ENCODE peak calls at places on chromosomes 4 and X, in six cellular contexts. X is iPS-NIHi11; J is lower leg skin; D is stimulated activated CD4-positive, alpha-beta T cell treated with anti-CD3 and anti-CD28 coated beads, Interleukin-15, amount 100 ng/mL, for 1 hour; F is psoas muscle; B is AG20443. M is an unnamed sample.

GRCh38 chr4:159006202-159006601 is 96.7 kb upstream of the RAPGEF2 start:
- DNase-seq in X (no peak), J (no peak), D (no peak), F (no peak), B (no peak), M (no peak)

GRCh38 chr4:118034061-118034785 is at the start of gene NDST3:
- DNase-seq in X (peak), J (no peak), D (no peak), F (no peak), B (peak), M (peak)

GRCh38 chrX:1685460-1685859 is 70.6 kb downstream of the ASMT start:
- DNase-seq in X (no peak), J (no peak), D (no peak), F (no peak), B (no peak), M (no peak)

GRCh38 chr4:22391548-22391947 is 124.3 kb downstream of the ADGRA3 start:
- DNase-seq in X (no peak), J (no peak), D (no peak), F (no peak), B (peak), M (peak)

GRCh38 chr4:140065393-140065792 is 88.6 kb downstream of the MAML3 start:
- DNase-seq in X (no peak), J (no peak), D (no peak), F (no peak), B (no peak), M (no peak)

GRCh38 chr4:6742507-6742906 is 26.5 kb downstream of the BLOC1S4 start:
- DNase-seq in X (no peak), J (no peak), D (no peak), F (no peak), B (no peak), M (no peak)

GRCh38 chrX:34365482-34365881 is 233.4 kb upstream of the FAM47A start:
- DNase-seq in X (peak), J (no peak), D (no peak), F (no peak), B (peak), M (peak)

GRCh38 chr4:16603178-16603577 is 295.3 kb downstream of the LDB2 start:
- DNase-seq in X (no peak), J (no peak), D (no peak), F (no peak), B (no peak), M (no peak)

GRCh38 chr4:87204559-87204958 is 15.9 kb downstream of the KLHL8 start:
- DNase-seq in X (no peak), J (no peak), D (no peak), F (no peak), B (no peak), M (no peak)

GRCh38 chr4:5365071-5366008 is 314.1 kb downstream of the STK32B start:
- DNase-seq in X (no peak), J (peak), D (no peak), F (no peak), B (peak), M (peak)

GRCh38 chr4:133624744-133625143 is 475.6 kb downstream of the PCDH10 start:
- DNase-seq in X (peak), J (no peak), D (no peak), F (no peak), B (no peak), M (peak)

GRCh38 chrX:147891886-147892285 is 19.8 kb upstream of the FMR1 start:
- DNase-seq in X (no peak), J (no peak), D (no peak), F (no peak), B (peak), M (peak)

GRCh38 chrX:74232859-74233258 is 71.1 kb upstream of the ZCCHC13 start:
- DNase-seq in X (peak), J (no peak), D (no peak), F (no peak), B (no peak), M (peak)

GRCh38 chr4:5940470-5941203 is 47.8 kb upstream of the CRMP1 start:
- DNase-seq in X (peak), J (no peak), D (no peak), F (no peak), B (no peak), M (peak)

GRCh38 chr4:163694385-163694784 is 199.9 kb downstream of the TMA16 start:
- DNase-seq in X (no peak), J (no peak), D (no peak), F (no peak), B (no peak), M (peak)

GRCh38 chrX:20143539-20143938 is 1.9 kb upstream of the EIF1AX start:
- DNase-seq in X (no peak), J (no peak), D (no peak), F (no peak), B (no peak), M (no peak)

GRCh38 chr4:17489123-17489522 is 22.8 kb downstream of the QDPR start:
- DNase-seq in X (no peak), J (no peak), D (no peak), F (no peak), B (no peak), M (no peak)

GRCh38 chrX:118420462-118420861 is 74.6 kb downstream of the WDR44 start:
- DNase-seq in X (no peak), J (no peak), D (no peak), F (no peak), B (peak), M (peak)

GRCh38 chr4:166078956-166079355 is 205.9 kb downstream of the TLL1 start:
- DNase-seq in X (peak), J (no peak), D (no peak), F (no peak), B (no peak), M (peak)

GRCh38 chr4:111027526-111027925 is 404.6 kb upstream of the PITX2 start:
- DNase-seq in X (no peak), J (no peak), D (no peak), F (no peak), B (peak), M (peak)

GRCh38 chrX:68307767-68308166 is 125.5 kb downstream of the OPHN1 start:
- DNase-seq in X (no peak), J (no peak), D (no peak), F (no peak), B (peak), M (peak)

GRCh38 chr4:107388736-107389135 is 331.3 kb downstream of the PAPSS1 start:
- DNase-seq in X (no peak), J (no peak), D (no peak), F (no peak), B (no peak), M (no peak)

GRCh38 chrX:105331244-105331643 is 110.8 kb upstream of the TEX13A start:
- DNase-seq in X (no peak), J (no peak), D (no peak), F (no peak), B (no peak), M (peak)

GRCh38 chr4:86453044-86453501 is 93.2 kb upstream of the MAPK10 start:
- DNase-seq in X (no peak), J (no peak), D (no peak), F (peak), B (no peak), M (peak)

GRCh38 chrX:25198891-25199290 is 183.1 kb upstream of the ARX start:
- DNase-seq in X (no peak), J (no peak), D (no peak), F (no peak), B (no peak), M (no peak)

GRCh38 chr4:165518024-165518616 is 139.3 kb downstream of the CPE start:
- DNase-seq in X (no peak), J (no peak), D (no peak), F (no peak), B (no peak), M (no peak)

GRCh38 chr4:136900706-136901105 is 631.6 kb downstream of the PCDH18 start:
- DNase-seq in X (no peak), J (no peak), D (no peak), F (no peak), B (no peak), M (peak)

GRCh38 chr4:6937748-6938147 is 28.1 kb downstream of the TBC1D14 start:
- DNase-seq in X (no peak), J (no peak), D (no peak), F (no peak), B (no peak), M (no peak)

GRCh38 chr4:168674869-168675268 is 178.0 kb downstream of the PALLD start:
- DNase-seq in X (no peak), J (no peak), D (no peak), F (no peak), B (no peak), M (no peak)

GRCh38 chr4:185426960-185427688 is 1.4 kb upstream of the UFSP2 start:
- DNase-seq in X (no peak), J (no peak), D (no peak), F (no peak), B (no peak), M (no peak)

GRCh38 chr4:28117067-28117756 is 1256.6 kb downstream of the STIM2 start:
- DNase-seq in X (peak), J (no peak), D (no peak), F (no peak), B (no peak), M (no peak)

GRCh38 chrX:18676470-18676869 is 4.6 kb upstream of the RS1 start:
- DNase-seq in X (peak), J (no peak), D (no peak), F (no peak), B (peak), M (peak)

GRCh38 chr4:1225272-1226166 is 23.4 kb downstream of the CTBP1 start:
- DNase-seq in X (no peak), J (no peak), D (no peak), F (no peak), B (no peak), M (no peak)

GRCh38 chr4:66357316-66357715 is 687.0 kb upstream of the EPHA5 start:
- DNase-seq in X (no peak), J (no peak), D (no peak), F (no peak), B (no peak), M (peak)

GRCh38 chr4:149574973-149575372 is 240.7 kb downstream of the IQCM start:
- DNase-seq in X (no peak), J (no peak), D (no peak), F (no peak), B (no peak), M (no peak)

GRCh38 chr4:172707622-172708021 is 461.0 kb upstream of the GALNT7 start:
- DNase-seq in X (no peak), J (no peak), D (no peak), F (no peak), B (no peak), M (no peak)